ENCODE peak calls at places on chromosomes 6 and 20, in eight cellular contexts. D, J, H, O, A, K, X and V are unnamed samples.
A peak's percentile ranks its signal among the peaks of the same experiment; 100 is the strongest.

GRCh38 chr20:53943522-53944291 is 126.7 kb downstream of the BCAS1 start:
- DNase-seq in D (peak; percentile 60), J (no peak), H (no peak), O (no peak), A (no peak), K (no peak), X (no peak), V (no peak)

GRCh38 chr6:73290435-73290834 is 27.4 kb upstream of the KHDC1 start:
- DNase-seq in D (no peak), J (no peak), H (no peak), O (no peak), A (no peak), K (no peak), X (no peak), V (no peak)

GRCh38 chr20:38864662-38865061 is 59.2 kb downstream of the PPP1R16B start:
- DNase-seq in D (no peak), J (no peak), H (no peak), O (no peak), A (no peak), K (no peak), X (no peak), V (no peak)

GRCh38 chr6:4778086-4778485 is 1.9 kb downstream of the CDYL start:
- DNase-seq in D (no peak), J (no peak), H (no peak), O (no peak), A (no peak), K (no peak), X (no peak), V (no peak)

GRCh38 chr20:62914970-62915457 is 11.3 kb downstream of the DIDO1 start:
- DNase-seq in D (no peak), J (no peak), H (no peak), O (no peak), A (no peak), K (no peak), X (no peak), V (no peak)

GRCh38 chr6:142184332-142184731 is 37.3 kb downstream of the VTA1 start:
- DNase-seq in D (no peak), J (no peak), H (no peak), O (no peak), A (no peak), K (no peak), X (no peak), V (no peak)

GRCh38 chr6:9518433-9518832 is 896.4 kb downstream of the TFAP2A start:
- DNase-seq in D (no peak), J (no peak), H (no peak), O (no peak), A (no peak), K (no peak), X (no peak), V (no peak)

GRCh38 chr6:143410859-143411270 is 39.6 kb downstream of the ADAT2 start:
- DNase-seq in D (no peak), J (no peak), H (no peak), O (no peak), A (peak; percentile 80), K (no peak), X (no peak), V (no peak)

GRCh38 chr6:15631380-15631913 is 31.4 kb downstream of the DTNBP1 start:
- DNase-seq in D (no peak), J (no peak), H (no peak), O (no peak), A (no peak), K (no peak), X (no peak), V (no peak)

GRCh38 chr6:48061630-48062029 is 49.4 kb downstream of the PTCHD4 start:
- DNase-seq in D (no peak), J (no peak), H (no peak), O (no peak), A (no peak), K (no peak), X (no peak), V (no peak)

GRCh38 chr6:157289764-157290163 is 33.6 kb downstream of the TMEM242 start:
- DNase-seq in D (no peak), J (no peak), H (no peak), O (no peak), A (no peak), K (no peak), X (no peak), V (no peak)

GRCh38 chr6:142671791-142672190 is 273.2 kb downstream of the HIVEP2 start:
- DNase-seq in D (no peak), J (no peak), H (peak; percentile 5), O (no peak), A (no peak), K (no peak), X (no peak), V (no peak)

GRCh38 chr20:42656130-42656529 is 533.6 kb downstream of the PTPRT start:
- DNase-seq in D (no peak), J (no peak), H (no peak), O (no peak), A (no peak), K (no peak), X (no peak), V (no peak)

GRCh38 chr6:20483902-20484497 is 50.3 kb upstream of the CDKAL1 start:
- DNase-seq in D (no peak), J (no peak), H (no peak), O (no peak), A (no peak), K (no peak), X (no peak), V (no peak)

GRCh38 chr20:34369265-34369664 is 6.2 kb downstream of the ITCH start:
- DNase-seq in D (no peak), J (no peak), H (no peak), O (no peak), A (no peak), K (no peak), X (no peak), V (no peak)

GRCh38 chr6:44470106-44470446 is 82.6 kb downstream of the CDC5L start:
- DNase-seq in D (no peak), J (no peak), H (no peak), O (no peak), A (no peak), K (no peak), X (no peak), V (no peak)

GRCh38 chr6:160039441-160039840 is 70.6 kb downstream of the IGF2R start:
- DNase-seq in D (no peak), J (no peak), H (no peak), O (no peak), A (no peak), K (no peak), X (no peak), V (no peak)

GRCh38 chr6:15904651-15905376 is 224.1 kb upstream of the MYLIP start:
- DNase-seq in D (no peak), J (no peak), H (no peak), O (no peak), A (no peak), K (no peak), X (no peak), V (no peak)